ENCODE peak calls at places on chromosomes 13 and 19, in eight cellular contexts. A is GM20000, D is progenitor cell of endocrine pancreas, J is anterior cingulate cortex, W is KBM-7, B is NCI-H82, S is HAP-1, P is GM19239. O is an unnamed sample.

GRCh38 chr13:112182251-112182650 is 115.3 kb downstream of the SOX1 start:
- DNase-seq in S (no peak), W (no peak), D (no peak), B (no peak), P (no peak), J (no peak), A (no peak), O (no peak)

GRCh38 chr13:64471916-64472315 is 2758.2 kb downstream of the PCDH9 start:
- DNase-seq in B (no peak), P (no peak), W (peak), J (no peak), D (no peak), A (no peak), S (peak), O (peak)

GRCh38 chr13:52833261-52833660 is 15.2 kb downstream of the PCDH8 start:
- DNase-seq in B (no peak), D (no peak), A (no peak), S (peak), W (no peak), J (no peak), P (no peak), O (no peak)

GRCh38 chr13:42553098-42554046 is 20.6 kb upstream of the TNFSF11 start:
- DNase-seq in P (no peak), J (no peak), B (no peak), W (no peak), S (no peak), D (no peak), A (no peak), O (no peak)

GRCh38 chr13:76992548-76993001 is 694 bp downstream of the CLN5 start:
- DNase-seq in J (no peak), B (peak), D (no peak), W (no peak), P (no peak), A (no peak), S (peak), O (no peak)

GRCh38 chr19:56477429-56478338 is 539 bp upstream of the ZNF667 start:
- DNase-seq in D (no peak), A (no peak), W (no peak), B (peak), J (peak), S (no peak), P (no peak), O (no peak)

GRCh38 chr13:80572308-80572676 is 231.4 kb upstream of the SPRY2 start:
- DNase-seq in A (no peak), D (no peak), P (no peak), S (no peak), J (no peak), W (no peak), B (no peak), O (no peak)

GRCh38 chr13:61654501-61654900 is 238.9 kb upstream of the PCDH20 start:
- DNase-seq in A (no peak), B (no peak), P (no peak), D (no peak), J (no peak), W (no peak), S (no peak), O (no peak)